ENCODE peak calls at places on chromosome 15, in eight cellular contexts. V, M, N, L, W, D, T and Y are unnamed samples.

GRCh38 chr15:65902373-65902772 is 33.1 kb downstream of the RAB11A start:
- DNase-seq in V (no peak), M (peak), N (peak), L (peak), W (peak), D (peak), T (peak), Y (peak)

GRCh38 chr15:69304176-69304533 is 5.4 kb downstream of the PAQR5 start:
- DNase-seq in V (no peak), M (no peak), N (no peak), L (no peak), W (no peak), D (peak), T (no peak), Y (no peak)

GRCh38 chr15:57298843-57299550 is 77.3 kb upstream of the CGNL1 start:
- DNase-seq in V (no peak), M (no peak), N (no peak), L (no peak), W (no peak), D (no peak), T (no peak), Y (no peak)

GRCh38 chr15:94040523-94041248 is 190.7 kb upstream of the MCTP2 start:
- DNase-seq in V (no peak), M (no peak), N (no peak), L (no peak), W (no peak), D (no peak), T (no peak), Y (no peak)

GRCh38 chr15:68503791-68504720 is 72.1 kb upstream of the ITGA11 start:
- DNase-seq in V (no peak), M (no peak), N (no peak), L (peak), W (no peak), D (no peak), T (peak), Y (no peak)

GRCh38 chr15:77550275-77551251 is 82.1 kb downstream of the LINGO1 start:
- DNase-seq in V (no peak), M (no peak), N (no peak), L (no peak), W (no peak), D (no peak), T (no peak), Y (no peak)

GRCh38 chr15:81295466-81296145 is 28.3 kb downstream of the STARD5 start:
- DNase-seq in V (no peak), M (no peak), N (no peak), L (no peak), W (peak), D (no peak), T (no peak), Y (peak)

GRCh38 chr15:52651868-52652267 is 27.3 kb downstream of the ATOSA start:
- DNase-seq in V (no peak), M (peak), N (peak), L (no peak), W (peak), D (peak), T (peak), Y (peak)

GRCh38 chr15:67178569-67179210 is 75.8 kb downstream of the AAGAB start:
- DNase-seq in V (no peak), M (no peak), N (no peak), L (no peak), W (no peak), D (no peak), T (no peak), Y (no peak)

GRCh38 chr15:98651581-98652220 is 3.4 kb downstream of the IGF1R start:
- DNase-seq in V (no peak), M (peak), N (no peak), L (no peak), W (no peak), D (no peak), T (no peak), Y (no peak)

GRCh38 chr15:55407631-55407948 is 569 bp downstream of the CCPG1 start:
- DNase-seq in V (no peak), M (no peak), N (no peak), L (no peak), W (no peak), D (no peak), T (no peak), Y (no peak)

GRCh38 chr15:68553994-68554715 is 24.6 kb upstream of the CORO2B start:
- DNase-seq in V (no peak), M (peak), N (no peak), L (no peak), W (peak), D (peak), T (peak), Y (peak)

GRCh38 chr15:57503051-57503702 is 88.5 kb upstream of the MYZAP start:
- DNase-seq in V (no peak), M (no peak), N (no peak), L (no peak), W (no peak), D (no peak), T (no peak), Y (no peak)

GRCh38 chr15:27449940-27450339 is 479.0 kb downstream of the GABRG3 start:
- DNase-seq in V (no peak), M (peak), N (no peak), L (no peak), W (no peak), D (no peak), T (no peak), Y (no peak)

GRCh38 chr15:101441706-101442105 is 47.8 kb downstream of the PCSK6 start:
- DNase-seq in V (no peak), M (no peak), N (peak), L (no peak), W (no peak), D (no peak), T (no peak), Y (no peak)

GRCh38 chr15:31004220-31004733 is 12.8 kb upstream of the MTMR10 start:
- DNase-seq in V (no peak), M (no peak), N (no peak), L (peak), W (peak), D (no peak), T (no peak), Y (no peak)

GRCh38 chr15:82680200-82681102 is 29.2 kb downstream of the AP3B2 start:
- DNase-seq in V (peak), M (peak), N (peak), L (peak), W (peak), D (no peak), T (peak), Y (peak)

GRCh38 chr15:52805351-52806283 is 15.5 kb upstream of the ONECUT1 start:
- DNase-seq in V (no peak), M (no peak), N (no peak), L (no peak), W (no peak), D (no peak), T (no peak), Y (peak)

GRCh38 chr15:86588413-86588812 is 508.7 kb downstream of the AGBL1 start:
- DNase-seq in V (no peak), M (no peak), N (no peak), L (no peak), W (no peak), D (no peak), T (no peak), Y (no peak)

GRCh38 chr15:51796777-51797474 is 32.5 kb upstream of the TMOD3 start:
- DNase-seq in V (no peak), M (no peak), N (no peak), L (no peak), W (no peak), D (no peak), T (no peak), Y (no peak)

GRCh38 chr15:88620995-88621772 is at the start of gene AEN:
- DNase-seq in V (peak), M (peak), N (peak), L (peak), W (peak), D (peak), T (peak), Y (peak)

GRCh38 chr15:88621789-88622604 is 857 bp downstream of the AEN start:
- DNase-seq in V (no peak), M (no peak), N (peak), L (peak), W (peak), D (no peak), T (no peak), Y (no peak)

GRCh38 chr15:88623632-88624031 is 2.5 kb downstream of the AEN start:
- DNase-seq in V (no peak), M (no peak), N (peak), L (no peak), W (no peak), D (no peak), T (no peak), Y (no peak)

GRCh38 chr15:88623061-88623460 is 1.9 kb downstream of the AEN start:
- DNase-seq in V (no peak), M (no peak), N (peak), L (no peak), W (no peak), D (peak), T (no peak), Y (no peak)

GRCh38 chr15:88622605-88622975 is 1.4 kb downstream of the AEN start:
- DNase-seq in V (no peak), M (no peak), N (peak), L (no peak), W (no peak), D (no peak), T (no peak), Y (no peak)
- H3K27ac ChIP-seq in V (peak), M (peak), N (peak), L (no peak), W (peak), D (peak), T (no peak), Y (peak)

GRCh38 chr15:93025625-93025982 is 63.4 kb downstream of the RGMA start:
- DNase-seq in V (no peak), M (no peak), N (no peak), L (no peak), W (no peak), D (no peak), T (no peak), Y (no peak)

GRCh38 chr15:93026359-93026758 is 62.7 kb downstream of the RGMA start:
- DNase-seq in V (no peak), M (no peak), N (no peak), L (no peak), W (no peak), D (no peak), T (no peak), Y (peak)

GRCh38 chr15:93024293-93024692 is 64.7 kb downstream of the RGMA start:
- DNase-seq in V (no peak), M (no peak), N (no peak), L (no peak), W (no peak), D (no peak), T (no peak), Y (no peak)

GRCh38 chr15:93027413-93027812 is 61.6 kb downstream of the RGMA start:
- DNase-seq in V (no peak), M (no peak), N (peak), L (no peak), W (no peak), D (no peak), T (peak), Y (peak)

DNA sequence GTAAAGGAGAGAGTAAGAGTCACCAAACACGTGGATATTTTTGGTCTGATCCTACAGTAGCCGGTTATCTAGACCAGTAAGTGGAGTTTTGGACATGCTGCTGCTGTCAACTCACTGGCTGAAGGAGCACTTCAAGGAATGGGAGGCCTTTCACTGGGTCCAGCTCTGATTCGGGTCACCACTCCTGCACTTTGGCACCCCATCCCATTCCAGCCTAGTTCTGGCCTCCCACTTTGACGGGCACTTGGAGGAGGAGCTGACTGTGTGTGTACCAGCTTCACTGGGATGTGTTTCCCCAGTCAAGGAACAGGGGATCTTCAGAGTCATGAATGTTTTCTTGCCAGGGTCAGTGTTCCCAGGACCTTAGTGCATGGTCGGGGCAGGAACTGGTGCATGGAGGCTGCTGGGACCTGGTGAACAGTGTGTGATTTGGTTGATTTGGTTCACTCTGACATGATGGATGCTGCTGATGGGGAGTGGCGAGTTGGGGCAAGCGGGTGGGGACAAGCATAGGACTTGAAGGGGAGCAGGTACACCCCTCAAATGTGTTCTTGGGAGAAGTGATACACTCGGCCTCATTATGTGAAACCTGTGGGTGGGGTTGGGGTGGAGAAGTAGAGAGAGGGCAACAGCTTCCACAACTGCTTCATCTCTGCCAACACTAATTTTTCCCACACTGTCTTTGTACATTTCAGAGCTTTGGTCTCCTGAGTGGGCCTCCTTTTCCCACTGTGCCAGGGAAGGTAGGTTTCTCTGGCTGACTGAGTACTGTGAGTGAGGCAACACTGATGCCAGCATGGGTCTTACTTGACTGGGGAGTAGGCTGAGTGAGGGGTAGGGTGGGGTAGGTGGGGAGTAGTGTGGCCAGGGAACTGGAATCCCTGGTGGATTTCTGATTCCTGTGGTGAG is 64.0 kb downstream of the RGMA start:
- DNase-seq in V (no peak), M (no peak), N (no peak), L (no peak), W (no peak), D (no peak), T (no peak), Y (no peak)
- TF ChIP-seq POLR2AphosphoS5 in V (no peak), M (no peak), N (no peak), L (no peak), W (no peak), D (no peak), T (no peak), Y (no peak)

GRCh38 chr15:79775821-79776220 is 121.0 kb downstream of the MTHFS start:
- DNase-seq in V (no peak), M (no peak), N (no peak), L (no peak), W (no peak), D (no peak), T (no peak), Y (no peak)

GRCh38 chr15:79777916-79778315 is 118.9 kb downstream of the MTHFS start:
- DNase-seq in V (no peak), M (peak), N (no peak), L (no peak), W (no peak), D (no peak), T (no peak), Y (no peak)

GRCh38 chr15:79779739-79780138 is 117.1 kb downstream of the MTHFS start:
- DNase-seq in V (no peak), M (no peak), N (no peak), L (no peak), W (no peak), D (no peak), T (no peak), Y (no peak)

GRCh38 chr15:79778378-79778990 is 118.3 kb downstream of the MTHFS start:
- DNase-seq in V (no peak), M (peak), N (no peak), L (no peak), W (no peak), D (no peak), T (no peak), Y (no peak)
- TF ChIP-seq CTCF in V (no peak), M (no peak), N (no peak), L (no peak), W (no peak), D (no peak), T (no peak), Y (no peak)

GRCh38 chr15:70344666-70345065 is 246.9 kb upstream of the TLE3 start:
- DNase-seq in V (no peak), M (no peak), N (no peak), L (no peak), W (no peak), D (no peak), T (peak), Y (no peak)
- H3K27ac ChIP-seq in V (no peak), M (no peak), N (no peak), L (no peak), W (no peak), D (no peak), T (no peak), Y (no peak)

GRCh38 chr15:89105147-89105546 is 16.9 kb downstream of the ABHD2 start:
- DNase-seq in V (no peak), M (no peak), N (no peak), L (no peak), W (no peak), D (no peak), T (no peak), Y (no peak)
- TF ChIP-seq POLR2AphosphoS5 in V (no peak), M (peak), N (no peak), L (no peak), W (peak), D (no peak), T (no peak), Y (no peak)